ENCODE peak calls at places on chromosomes 3 and 15, in five cellular contexts. W is brain pericyte, O is nucleus accumbens, X is upper lobe of left lung, I is cardiac fibroblast. L is an unnamed sample.
A peak's percentile ranks its signal among the peaks of the same experiment; 100 is the strongest.

GRCh38 chr3:136250862-136251460 is 821 bp downstream of the PCCB start:
- DNase-seq in W (no peak), O (peak; percentile 67), X (no peak), I (peak; percentile 53), L (peak; percentile 40)

GRCh38 chr15:73212424-73212823 is 156.3 kb downstream of the HCN4 start:
- DNase-seq in W (no peak), O (no peak), X (no peak), I (peak; percentile 18), L (no peak)

GRCh38 chr3:17927036-17927435 is 184.6 kb upstream of the TBC1D5 start:
- DNase-seq in W (no peak), O (no peak), X (no peak), I (no peak), L (no peak)

GRCh38 chr3:188294823-188295487 is 141.0 kb downstream of the LPP start:
- DNase-seq in W (peak; percentile 38), O (no peak), X (no peak), I (peak; percentile 95), L (peak; percentile 42)

GRCh38 chr15:45604321-45604720 is 17.1 kb downstream of the BLOC1S6 start:
- DNase-seq in W (no peak), O (no peak), X (no peak), I (no peak), L (no peak)

GRCh38 chr3:42705962-42706585 is 3.5 kb upstream of the HHATL start:
- DNase-seq in W (no peak), O (no peak), X (no peak), I (no peak), L (no peak)

GRCh38 chr3:38493019-38493418 is 3.1 kb upstream of the EXOG start:
- DNase-seq in W (no peak), O (no peak), X (no peak), I (peak; percentile 50), L (no peak)

GRCh38 chr3:41334426-41334825 is 135.1 kb downstream of the CTNNB1 start:
- DNase-seq in W (no peak), O (no peak), X (no peak), I (no peak), L (no peak)

GRCh38 chr15:50262533-50262932 is 3.0 kb downstream of the HDC start:
- DNase-seq in W (no peak), O (no peak), X (no peak), I (no peak), L (no peak)

GRCh38 chr3:157418104-157418503 is 18.5 kb upstream of the PTX3 start:
- DNase-seq in W (no peak), O (no peak), X (no peak), I (peak; percentile 41), L (no peak)

GRCh38 chr3:82011336-82011735 is 249.9 kb upstream of the GBE1 start:
- DNase-seq in W (no peak), O (no peak), X (no peak), I (peak; percentile 8), L (no peak)

GRCh38 chr3:2823016-2823415 is 287.2 kb downstream of the IL5RA start:
- DNase-seq in W (no peak), O (no peak), X (no peak), I (peak; percentile 43), L (no peak)

GRCh38 chr15:25241241-25241801 is 197.5 kb downstream of the UBE3A start:
- DNase-seq in W (no peak), O (no peak), X (no peak), I (no peak), L (no peak)

GRCh38 chr15:34808016-34808415 is 12.7 kb upstream of the ACTC1 start:
- DNase-seq in W (no peak), O (no peak), X (no peak), I (peak; percentile 41), L (no peak)

GRCh38 chr15:67176195-67176971 is 78.1 kb downstream of the AAGAB start:
- DNase-seq in W (no peak), O (no peak), X (no peak), I (no peak), L (no peak)

GRCh38 chr3:173225351-173225750 is 84.3 kb upstream of the SPATA16 start:
- DNase-seq in W (no peak), O (no peak), X (no peak), I (no peak), L (no peak)

GRCh38 chr3:63333815-63334214 is 55.7 kb downstream of the SYNPR start:
- DNase-seq in W (no peak), O (no peak), X (no peak), I (peak; percentile 50), L (no peak)

GRCh38 chr3:172808969-172809546 is 58.5 kb downstream of the ECT2 start:
- DNase-seq in W (peak; percentile 18), O (no peak), X (no peak), I (peak; percentile 71), L (no peak)

GRCh38 chr3:115092220-115092791 is 54.8 kb downstream of the ZBTB20 start:
- DNase-seq in W (peak; percentile 8), O (peak; percentile 32), X (no peak), I (peak; percentile 78), L (peak; percentile 65)

GRCh38 chr15:22887157-22887951 is 48.9 kb downstream of the NIPA2 start:
- DNase-seq in W (no peak), O (no peak), X (no peak), I (peak; percentile 85), L (no peak)

GRCh38 chr3:69419276-69419675 is 33.4 kb upstream of the FRMD4B start:
- DNase-seq in W (no peak), O (no peak), X (no peak), I (peak; percentile 27), L (no peak)

GRCh38 chr3:65020780-65021179 is 333.0 kb upstream of the ADAMTS9 start:
- DNase-seq in W (no peak), O (no peak), X (no peak), I (no peak), L (no peak)

GRCh38 chr3:133578548-133579191 is 5.2 kb downstream of the CDV3 start:
- DNase-seq in W (no peak), O (no peak), X (no peak), I (peak; percentile 57), L (no peak)

GRCh38 chr15:94061041-94061440 is 170.3 kb upstream of the MCTP2 start:
- DNase-seq in W (no peak), O (no peak), X (no peak), I (no peak), L (no peak)

GRCh38 chr3:9615003-9615628 is 34.2 kb upstream of the MTMR14 start:
- DNase-seq in W (no peak), O (no peak), X (no peak), I (no peak), L (no peak)

GRCh38 chr3:37391679-37392078 is 217.3 kb upstream of the LRRFIP2 start:
- DNase-seq in W (no peak), O (no peak), X (no peak), I (no peak), L (no peak)